ENCODE peak calls at places on chromosomes 5 and 9, in eight cellular contexts. E is vagina, N is A549, M is astrocyte of the spinal cord, S is RWPE2, D is psoas muscle, O is astrocyte, C is transverse colon. L is an unnamed sample.

GRCh38 chr5:80318212-80318611 is 1.6 kb upstream of the SPZ1 start:
- DNase-seq in E (no peak), N (no peak), M (peak; percentile 38), S (no peak), D (no peak), O (peak; percentile 16), C (no peak), L (no peak)

GRCh38 chr5:131379723-131380122 is 115.9 kb downstream of the CDC42SE2 start:
- DNase-seq in E (no peak), N (peak; percentile 83), M (peak; percentile 75), S (no peak), D (no peak), O (peak; percentile 80), C (no peak), L (peak; percentile 60)

GRCh38 chr5:33272288-33272687 is 168.5 kb upstream of the TARS1 start:
- DNase-seq in E (no peak), N (peak; percentile 76), M (peak; percentile 94), S (no peak), D (no peak), O (peak; percentile 94), C (no peak), L (no peak)

GRCh38 chr5:61304611-61305369 is 27.3 kb upstream of the ZSWIM6 start:
- DNase-seq in E (peak; percentile 85), N (peak; percentile 98), M (peak; percentile 79), S (peak; percentile 99), D (no peak), O (peak; percentile 92), C (peak; percentile 86), L (no peak)

GRCh38 chr5:136819526-136820302 is 454.4 kb upstream of the TRPC7 start:
- DNase-seq in E (no peak), N (no peak), M (no peak), S (no peak), D (no peak), O (no peak), C (no peak), L (no peak)

GRCh38 chr9:70411141-70411929 is 3.1 kb downstream of the KLF9 start:
- DNase-seq in E (peak; percentile 94), N (no peak), M (peak; percentile 78), S (no peak), D (peak; percentile 84), O (peak; percentile 74), C (peak; percentile 64), L (no peak)

GRCh38 chr5:179615203-179615602 is 8.3 kb downstream of the HNRNPH1 start:
- DNase-seq in E (no peak), N (no peak), M (no peak), S (no peak), D (no peak), O (no peak), C (no peak), L (no peak)

GRCh38 chr5:120122711-120123110 is 341.4 kb upstream of the PRR16 start:
- DNase-seq in E (no peak), N (no peak), M (peak; percentile 24), S (no peak), D (no peak), O (no peak), C (no peak), L (no peak)

GRCh38 chr9:469672-470040 is 255.0 kb downstream of the DOCK8 start:
- DNase-seq in E (no peak), N (no peak), M (no peak), S (peak; percentile 46), D (peak; percentile 15), O (no peak), C (peak; percentile 47), L (no peak)

GRCh38 chr5:143601917-143602333 is 198.4 kb upstream of the NR3C1 start:
- DNase-seq in E (no peak), N (no peak), M (no peak), S (no peak), D (no peak), O (no peak), C (peak; percentile 26), L (no peak)

GRCh38 chr5:133244242-133244641 is 192.4 kb downstream of the HSPA4 start:
- DNase-seq in E (no peak), N (peak; percentile 68), M (no peak), S (no peak), D (no peak), O (no peak), C (no peak), L (peak; percentile 38)

GRCh38 chr9:132404228-132404881 is 2.3 kb downstream of the TTF1 start:
- DNase-seq in E (no peak), N (no peak), M (no peak), S (no peak), D (no peak), O (peak; percentile 29), C (no peak), L (no peak)

GRCh38 chr9:89919171-89919681 is 314.4 kb downstream of the GADD45G start:
- DNase-seq in E (no peak), N (peak; percentile 34), M (no peak), S (no peak), D (no peak), O (no peak), C (peak; percentile 60), L (peak; percentile 10)

GRCh38 chr5:90054612-90055011 is 354.9 kb downstream of the CETN3 start:
- DNase-seq in E (no peak), N (no peak), M (no peak), S (no peak), D (no peak), O (no peak), C (no peak), L (no peak)

GRCh38 chr5:149845601-149846000 is 99.0 kb downstream of the PDE6A start:
- DNase-seq in E (no peak), N (no peak), M (no peak), S (no peak), D (no peak), O (no peak), C (no peak), L (no peak)

GRCh38 chr5:96509721-96510383 is 76.8 kb upstream of the PCSK1 start:
- DNase-seq in E (no peak), N (peak; percentile 90), M (peak; percentile 85), S (no peak), D (no peak), O (peak; percentile 93), C (no peak), L (no peak)

GRCh38 chr5:132961887-132962286 is 1.5 kb downstream of the AFF4 start:
- DNase-seq in E (no peak), N (no peak), M (peak; percentile 72), S (no peak), D (no peak), O (peak; percentile 62), C (no peak), L (no peak)

GRCh38 chr5:179827684-179828083 is 7.0 kb downstream of the SQSTM1 start:
- DNase-seq in E (no peak), N (no peak), M (peak; percentile 62), S (no peak), D (no peak), O (no peak), C (peak; percentile 79), L (no peak)

GRCh38 chr9:111937781-111938426 is 41.3 kb downstream of the UGCG start:
- DNase-seq in E (no peak), N (no peak), M (peak; percentile 65), S (no peak), D (no peak), O (peak; percentile 85), C (peak; percentile 51), L (peak; percentile 49)

GRCh38 chr9:109904666-109905065 is 124.7 kb downstream of the PALM2AKAP2 start:
- DNase-seq in E (no peak), N (no peak), M (no peak), S (no peak), D (no peak), O (no peak), C (no peak), L (no peak)

GRCh38 chr5:157384971-157385709 is 74.9 kb upstream of the NIPAL4 start:
- DNase-seq in E (no peak), N (peak; percentile 93), M (peak; percentile 98), S (no peak), D (no peak), O (peak; percentile 99), C (peak; percentile 27), L (no peak)

GRCh38 chr9:33498387-33498786 is 24.7 kb upstream of the NOL6 start:
- DNase-seq in E (no peak), N (no peak), M (peak; percentile 20), S (no peak), D (no peak), O (no peak), C (no peak), L (no peak)
- TF ChIP-seq CTCF in E (no peak), N (peak; percentile 36), M (no peak), S (peak; percentile 37), D (peak; percentile 8), O (peak; percentile 13), C (peak; percentile 10), L (no peak)

DNA sequence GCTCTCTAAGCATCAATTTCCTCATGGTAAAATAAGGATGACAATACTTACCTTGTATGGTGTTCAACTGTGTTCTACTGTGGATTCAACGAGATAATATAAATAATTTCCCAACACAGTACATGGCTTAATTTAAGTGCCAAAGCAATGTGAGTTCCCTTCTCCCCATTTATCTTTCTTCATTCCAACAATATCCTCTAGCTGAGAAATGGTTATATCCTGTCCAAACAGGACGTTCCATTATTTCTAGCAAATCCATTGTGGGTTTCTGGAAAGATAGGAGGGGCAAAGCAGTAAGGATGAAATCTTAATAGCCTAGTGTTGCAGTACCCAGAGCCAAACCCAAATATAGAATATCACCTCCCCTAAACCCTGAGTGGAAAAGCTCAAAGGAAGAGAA is 22.0 kb downstream of the ABCA1 start:
- DNase-seq in E (no peak), N (no peak), M (no peak), S (no peak), D (no peak), O (peak; percentile 76), C (no peak), L (no peak)
- H3K4me3 ChIP-seq in E (no peak overlapping the region), N (no peak overlapping the region), M (no peak overlapping the region), S (no peak overlapping the region), D (no peak overlapping the region), O (no peak overlapping the region), C (no peak overlapping the region), L (no peak overlapping the region)

GRCh38 chr9:1726993-1727759 is 288.0 kb upstream of the SMARCA2 start:
- DNase-seq in E (no peak), N (no peak), M (no peak), S (no peak), D (no peak), O (no peak), C (no peak), L (no peak)
- TF ChIP-seq CTCF in E (no peak), N (no peak), M (no peak), S (no peak), D (peak; percentile 16), O (no peak), C (no peak), L (peak; percentile 48)

GRCh38 chr9:94875300-94876063 is 149.0 kb downstream of the AOPEP start:
- DNase-seq in E (no peak), N (no peak), M (no peak), S (no peak), D (no peak), O (no peak), C (no peak), L (peak; percentile 13)

GRCh38 chr9:94870465-94870792 is 143.9 kb downstream of the AOPEP start:
- DNase-seq in E (no peak), N (no peak), M (no peak), S (no peak), D (no peak), O (no peak), C (no peak), L (no peak)

GRCh38 chr9:94870793-94871558 is 144.5 kb downstream of the AOPEP start:
- DNase-seq in E (no peak), N (peak; percentile 73), M (no peak), S (no peak), D (peak; percentile 28), O (peak; percentile 90), C (no peak), L (no peak)

GRCh38 chr9:94872921-94873511 is 146.5 kb downstream of the AOPEP start:
- DNase-seq in E (no peak), N (no peak), M (no peak), S (no peak), D (no peak), O (peak; percentile 94), C (no peak), L (no peak)

GRCh38 chr9:94874316-94874715 is 147.8 kb downstream of the AOPEP start:
- DNase-seq in E (no peak), N (no peak), M (peak; percentile 87), S (no peak), D (no peak), O (peak; percentile 94), C (no peak), L (no peak)
- H3K4me3 ChIP-seq in E (no peak overlapping the region), N (no peak overlapping the region), M (no peak overlapping the region), S (no peak overlapping the region), D (no peak overlapping the region), O (no peak overlapping the region), C (no peak overlapping the region), L (no peak overlapping the region)

L was measured in GM12864.